ENCODE peak calls at places on chromosomes 7 and 10, in seven cellular contexts. J, D, F, P, B, R and I are unnamed samples.

GRCh38 chr7:45026984-45027773 is 27.2 kb downstream of the CCM2 start:
- DNase-seq in P (peak), D (no peak), B (no peak), F (peak), R (no peak), J (peak), I (no peak)

GRCh38 chr7:30487371-30487770 is 8.8 kb upstream of the NOD1 start:
- DNase-seq in P (no peak), F (no peak), J (no peak), D (no peak), B (no peak), R (no peak), I (no peak)

GRCh38 chr10:30436688-30437038 is 2.7 kb downstream of the MAP3K8 start:
- DNase-seq in F (no peak), J (no peak), B (no peak), P (no peak), D (no peak), R (no peak), I (no peak)

GRCh38 chr7:155380221-155380861 is 77.6 kb upstream of the EN2 start:
- DNase-seq in B (peak), P (peak), F (peak), J (peak), R (peak), D (peak), I (peak)

GRCh38 chr10:86343761-86344160 is 22.8 kb downstream of the GRID1 start:
- DNase-seq in D (no peak), F (no peak), B (no peak), P (no peak), J (no peak), R (no peak), I (no peak)

GRCh38 chr7:40586197-40586596 is 451.4 kb downstream of the SUGCT start:
- DNase-seq in J (no peak), F (no peak), R (no peak), P (no peak), D (no peak), B (peak), I (no peak)

GRCh38 chr7:105228555-105228954 is 160.2 kb downstream of the SRPK2 start:
- DNase-seq in D (no peak), R (no peak), J (no peak), F (no peak), B (no peak), P (no peak), I (no peak)

GRCh38 chr7:28067171-28067570 is 113.4 kb downstream of the JAZF1 start:
- DNase-seq in R (no peak), F (no peak), B (no peak), D (no peak), J (no peak), P (no peak), I (no peak)

GRCh38 chr7:11743016-11743415 is 89.0 kb downstream of the THSD7A start:
- DNase-seq in R (no peak), D (no peak), B (no peak), J (no peak), P (no peak), F (no peak), I (no peak)

GRCh38 chr7:151595702-151596340 is 76.1 kb upstream of the RHEB start:
- DNase-seq in D (no peak), P (no peak), J (no peak), B (peak), R (no peak), F (no peak), I (peak)